ENCODE peak calls at places on chromosomes 6 and 20, in ten cellular contexts. B, P, U, R, Y, G, L, C, O and F are unnamed samples.

GRCh38 chr6:138017156-138017757 is 90.0 kb downstream of the PERP start:
- DNase-seq in B (no peak), P (no peak), U (no peak), R (no peak), Y (no peak), G (no peak), L (peak), C (no peak), O (no peak), F (no peak)

GRCh38 chr6:81981812-81982211 is 229.3 kb upstream of the TENT5A start:
- DNase-seq in B (no peak), P (no peak), U (peak), R (no peak), Y (peak), G (no peak), L (no peak), C (no peak), O (no peak), F (peak)

GRCh38 chr6:153108320-153108719 is 22.8 kb downstream of the RGS17 start:
- DNase-seq in B (no peak), P (no peak), U (no peak), R (no peak), Y (no peak), G (no peak), L (no peak), C (no peak), O (no peak), F (no peak)

GRCh38 chr6:166933396-166933795 is 23.0 kb downstream of the RNASET2 start:
- DNase-seq in B (no peak), P (no peak), U (no peak), R (no peak), Y (no peak), G (no peak), L (no peak), C (no peak), O (no peak), F (no peak)

GRCh38 chr20:1631309-1632227 is 11.8 kb upstream of the SIRPB1 start:
- DNase-seq in B (no peak), P (no peak), U (no peak), R (no peak), Y (no peak), G (no peak), L (no peak), C (no peak), O (no peak), F (no peak)

GRCh38 chr6:26311012-26311384 is 54.0 kb upstream of the BTN3A2 start:
- DNase-seq in B (no peak), P (peak), U (peak), R (no peak), Y (peak), G (no peak), L (peak), C (no peak), O (no peak), F (peak)

GRCh38 chr6:24215068-24215467 is 89.1 kb downstream of the NRSN1 start:
- DNase-seq in B (no peak), P (no peak), U (no peak), R (no peak), Y (no peak), G (no peak), L (no peak), C (no peak), O (no peak), F (peak)

GRCh38 chr20:35368616-35369423 is 43.0 kb downstream of the UQCC1 start:
- DNase-seq in B (no peak), P (no peak), U (no peak), R (peak), Y (peak), G (no peak), L (no peak), C (no peak), O (peak), F (peak)

GRCh38 chr20:47503685-47504084 is 2.0 kb downstream of the NCOA3 start:
- DNase-seq in B (no peak), P (no peak), U (no peak), R (no peak), Y (no peak), G (no peak), L (no peak), C (no peak), O (no peak), F (no peak)

GRCh38 chr6:72206606-72207005 is 320.3 kb downstream of the RIMS1 start:
- DNase-seq in B (no peak), P (no peak), U (no peak), R (no peak), Y (no peak), G (no peak), L (no peak), C (no peak), O (no peak), F (no peak)

GRCh38 chr6:119493980-119494379 is 144.4 kb upstream of the MAN1A1 start:
- DNase-seq in B (no peak), P (no peak), U (no peak), R (no peak), Y (no peak), G (no peak), L (no peak), C (no peak), O (no peak), F (no peak)

GRCh38 chr6:124298682-124299081 is 495.0 kb downstream of the NKAIN2 start:
- DNase-seq in B (no peak), P (no peak), U (no peak), R (no peak), Y (no peak), G (no peak), L (no peak), C (no peak), O (no peak), F (peak)

GRCh38 chr6:31750411-31751022 is 10.7 kb downstream of the MSH5 start:
- DNase-seq in B (no peak), P (no peak), U (peak), R (no peak), Y (no peak), G (no peak), L (no peak), C (no peak), O (no peak), F (no peak)

GRCh38 chr6:43200541-43200940 is 18.5 kb downstream of the CUL9 start:
- DNase-seq in B (peak), P (no peak), U (no peak), R (no peak), Y (no peak), G (no peak), L (no peak), C (no peak), O (no peak), F (no peak)

GRCh38 chr6:146803601-146804000 is 204.8 kb downstream of the ADGB start:
- DNase-seq in B (no peak), P (no peak), U (no peak), R (no peak), Y (no peak), G (no peak), L (no peak), C (no peak), O (no peak), F (no peak)
- H3K4me3 ChIP-seq in B (peak), P (no peak), U (peak), R (no peak), Y (no peak), G (no peak), L (no peak), C (no peak), O (no peak), F (no peak)

DNA sequence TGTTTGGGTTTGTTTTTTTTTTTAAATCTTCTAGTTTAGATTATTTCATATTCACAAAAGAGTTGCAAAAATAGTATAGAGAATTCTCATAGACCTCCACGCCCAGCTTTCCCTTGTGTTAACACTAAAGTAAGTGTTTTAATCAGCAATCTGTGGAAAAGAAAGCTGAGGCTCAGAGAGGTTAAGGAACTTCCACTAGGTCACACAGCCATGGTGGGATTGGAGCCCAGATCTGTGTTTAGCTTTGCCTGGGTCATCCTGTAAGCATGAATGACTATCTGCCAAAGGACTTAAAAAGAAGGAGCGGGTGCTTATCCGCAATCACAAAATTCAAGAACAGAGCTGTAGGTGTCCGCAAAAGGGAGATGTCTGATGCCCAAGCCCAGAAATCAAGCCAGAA is 60.5 kb downstream of the EDN3 start:
- DNase-seq in B (no peak), P (no peak), U (no peak), R (no peak), Y (no peak), G (no peak), L (no peak), C (no peak), O (no peak), F (no peak)
- H3K27ac ChIP-seq in B (no peak), P (no peak), U (no peak), R (no peak), Y (no peak), G (no peak), L (no peak), C (no peak), O (no peak), F (no peak)

GRCh38 chr6:44404715-44405099 is 17.2 kb downstream of the CDC5L start:
- DNase-seq in B (no peak), P (no peak), U (no peak), R (no peak), Y (no peak), G (no peak), L (no peak), C (no peak), O (no peak), F (no peak)
- H3K4me3 ChIP-seq in B (no peak), P (no peak), U (no peak), R (no peak), Y (no peak), G (no peak), L (no peak), C (no peak), O (no peak), F (no peak)

DNA sequence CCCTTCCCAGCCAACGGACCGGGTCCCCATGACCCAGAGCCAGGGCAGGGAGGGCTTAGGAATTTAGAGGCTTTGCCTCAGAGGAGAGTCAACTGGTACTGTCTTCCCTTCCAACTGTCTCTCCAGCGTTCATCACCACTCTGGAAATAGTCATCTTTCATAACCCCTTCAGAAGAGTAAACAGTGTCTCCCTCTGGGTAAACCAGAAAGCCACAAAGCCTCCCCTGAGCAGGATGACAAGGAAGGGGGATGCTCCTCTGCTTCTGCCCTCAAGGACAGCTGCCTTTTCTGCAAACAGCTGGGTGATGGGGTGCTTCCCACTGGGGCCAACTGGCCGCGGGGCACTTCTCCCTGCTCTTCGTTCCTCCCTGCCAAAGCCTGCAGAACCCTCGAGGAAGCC is 90.1 kb downstream of the PSMG4 start:
- DNase-seq in B (no peak), P (no peak), U (no peak), R (no peak), Y (no peak), G (no peak), L (no peak), C (no peak), O (no peak), F (no peak)
- H3K27ac ChIP-seq in B (no peak), P (no peak), U (no peak), R (no peak), Y (no peak), G (no peak), L (no peak), C (no peak), O (no peak), F (no peak)

DNA sequence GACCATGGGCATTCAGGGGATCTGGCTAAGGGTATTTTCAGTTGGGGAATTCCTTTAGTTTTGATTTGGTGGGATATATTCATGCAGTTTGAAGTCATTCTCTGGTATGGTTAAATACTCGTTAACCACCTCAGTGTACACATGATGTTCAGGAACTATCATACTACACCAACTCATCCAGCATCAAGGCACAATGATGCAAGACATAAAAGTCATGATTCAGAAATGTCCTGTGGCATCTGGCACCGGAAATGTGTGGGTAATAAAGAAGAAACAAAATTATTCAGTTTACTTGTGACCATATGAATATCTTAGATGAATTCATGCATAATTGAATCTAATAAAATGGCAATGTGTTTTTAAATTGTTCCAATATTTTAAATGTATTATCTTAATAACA is 129.0 kb upstream of the BMP5 start:
- DNase-seq in B (no peak), P (no peak), U (peak), R (no peak), Y (no peak), G (no peak), L (no peak), C (no peak), O (no peak), F (peak)
- H3K4me3 ChIP-seq in B (no peak), P (no peak), U (no peak), R (no peak), Y (no peak), G (no peak), L (no peak), C (no peak), O (no peak), F (no peak)

DNA sequence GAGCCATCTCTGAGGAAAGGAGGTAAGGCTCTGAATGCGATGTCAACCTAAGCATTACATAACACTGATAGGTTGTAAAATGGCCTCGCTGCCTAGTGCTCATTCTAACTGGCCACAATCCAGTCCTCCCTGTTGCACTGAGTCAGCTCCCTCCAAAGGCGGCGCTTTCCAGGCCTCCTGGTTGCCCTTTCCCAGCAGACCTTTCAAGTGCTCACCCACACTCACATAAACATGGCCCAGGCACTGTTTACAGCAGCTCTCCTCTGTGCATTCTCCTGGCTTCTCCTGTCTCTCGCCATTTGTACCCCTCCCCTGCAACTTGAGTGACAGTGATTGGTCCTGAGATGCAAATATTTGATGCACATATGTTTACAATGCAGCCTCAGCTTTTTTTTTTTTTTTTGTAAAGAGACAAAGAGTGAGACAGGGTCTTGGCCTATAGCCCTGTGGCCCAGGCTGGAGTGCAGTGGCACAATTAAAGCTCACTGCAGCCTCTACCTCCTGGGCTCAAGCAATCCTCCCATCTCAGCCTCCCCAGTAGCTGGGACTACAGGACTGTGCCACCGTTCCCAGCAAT is 36.8 kb upstream of the PRND start:
- DNase-seq in B (no peak), P (no peak), U (peak), R (no peak), Y (no peak), G (no peak), L (no peak), C (no peak), O (peak), F (no peak)
- H3K27ac ChIP-seq in B (no peak), P (peak), U (no peak), R (no peak), Y (no peak), G (no peak), L (no peak), C (peak), O (no peak), F (no peak)

GRCh38 chr20:44356353-44356723 is 839 bp downstream of the HNF4A start:
- DNase-seq in B (no peak), P (no peak), U (no peak), R (no peak), Y (no peak), G (no peak), L (no peak), C (no peak), O (no peak), F (no peak)
- H3K4me3 ChIP-seq in B (no peak), P (no peak), U (no peak), R (no peak), Y (no peak), G (no peak), L (no peak), C (peak), O (no peak), F (no peak)

DNA sequence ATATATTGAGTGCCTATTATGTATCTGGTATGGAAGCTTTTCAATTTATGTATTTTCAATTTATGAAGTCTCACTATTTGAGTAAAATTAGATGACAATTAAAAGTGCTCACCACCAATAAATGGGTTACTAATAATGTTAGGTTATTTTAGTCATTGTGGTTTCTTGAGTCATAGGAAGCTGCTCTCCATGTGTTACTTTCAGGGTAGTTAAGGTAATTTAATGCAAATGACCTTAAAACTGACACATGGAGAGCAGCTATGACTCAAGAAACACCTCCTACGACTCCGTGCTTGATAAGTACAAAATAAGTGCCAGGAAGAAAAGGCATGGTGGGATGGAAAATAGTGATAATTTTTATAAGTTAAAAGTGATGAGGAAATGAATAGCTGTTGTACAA is 16.5 kb upstream of the TINAG start:
- DNase-seq in B (no peak), P (no peak), U (peak), R (no peak), Y (peak), G (no peak), L (no peak), C (no peak), O (no peak), F (peak)
- H3K27ac ChIP-seq in B (no peak), P (no peak), U (no peak), R (no peak), Y (no peak), G (no peak), L (no peak), C (no peak), O (no peak), F (no peak)